ENCODE peak calls at places on chromosomes 1 and 21, in seven cellular contexts. One of them, this sample, is unnamed.

GRCh38 chr1:109776206-109776835 is 12.6 kb upstream of the EPS8L3 start:
- DNase-seq in cardiac muscle cell: no peak
- DNase-seq in coronary artery: peak; percentile 70
- DNase-seq in stomach: no peak
- DNase-seq in CD4-positive, alpha-beta memory T cell: no peak
- DNase-seq in DND-41: no peak
- DNase-seq in uterus: peak; percentile 21
- DNase-seq in this sample: peak; percentile 11

GRCh38 chr1:1594602-1594981 is 5.3 kb downstream of the FNDC10 start:
- DNase-seq in cardiac muscle cell: no peak
- DNase-seq in coronary artery: no peak
- DNase-seq in stomach: no peak
- DNase-seq in CD4-positive, alpha-beta memory T cell: no peak
- DNase-seq in DND-41: no peak
- DNase-seq in uterus: no peak
- DNase-seq in this sample: no peak

GRCh38 chr1:62870148-62870547 is 86.2 kb downstream of the ATG4C start:
- DNase-seq in cardiac muscle cell: peak; percentile 13
- DNase-seq in coronary artery: no peak
- DNase-seq in stomach: no peak
- DNase-seq in CD4-positive, alpha-beta memory T cell: no peak
- DNase-seq in DND-41: no peak
- DNase-seq in uterus: no peak
- DNase-seq in this sample: no peak

GRCh38 chr21:31410763-31411278 is 66.8 kb upstream of the TIAM1 start:
- DNase-seq in cardiac muscle cell: no peak
- DNase-seq in coronary artery: no peak
- DNase-seq in stomach: no peak
- DNase-seq in CD4-positive, alpha-beta memory T cell: no peak
- DNase-seq in DND-41: no peak
- DNase-seq in uterus: no peak
- DNase-seq in this sample: no peak

GRCh38 chr1:149886396-149887195 is 12.8 kb upstream of the BOLA1 start:
- DNase-seq in cardiac muscle cell: peak; percentile 99
- DNase-seq in coronary artery: peak; percentile 94
- DNase-seq in stomach: peak; percentile 87
- DNase-seq in CD4-positive, alpha-beta memory T cell: peak; percentile 96
- DNase-seq in DND-41: no peak
- DNase-seq in uterus: peak; percentile 96
- DNase-seq in this sample: peak; percentile 75

GRCh38 chr1:162248854-162249535 is 127.7 kb downstream of the SPATA46 start:
- DNase-seq in cardiac muscle cell: peak; percentile 17
- DNase-seq in coronary artery: no peak
- DNase-seq in stomach: no peak
- DNase-seq in CD4-positive, alpha-beta memory T cell: no peak
- DNase-seq in DND-41: no peak
- DNase-seq in uterus: no peak
- DNase-seq in this sample: no peak

GRCh38 chr1:206723500-206724472 is 39.1 kb downstream of the MAPKAPK2 start:
- DNase-seq in cardiac muscle cell: peak; percentile 95
- DNase-seq in coronary artery: peak; percentile 82
- DNase-seq in stomach: peak; percentile 57
- DNase-seq in CD4-positive, alpha-beta memory T cell: no peak
- DNase-seq in DND-41: no peak
- DNase-seq in uterus: peak; percentile 54
- DNase-seq in this sample: peak; percentile 40

GRCh38 chr1:224387302-224387912 is 30.7 kb downstream of the CNIH4 start:
- DNase-seq in cardiac muscle cell: no peak
- DNase-seq in coronary artery: no peak
- DNase-seq in stomach: no peak
- DNase-seq in CD4-positive, alpha-beta memory T cell: peak; percentile 51
- DNase-seq in DND-41: no peak
- DNase-seq in uterus: no peak
- DNase-seq in this sample: no peak

GRCh38 chr1:245010018-245010614 is 144.7 kb upstream of the KIF26B start:
- DNase-seq in cardiac muscle cell: no peak
- DNase-seq in coronary artery: no peak
- DNase-seq in stomach: no peak
- DNase-seq in CD4-positive, alpha-beta memory T cell: no peak
- DNase-seq in DND-41: no peak
- DNase-seq in uterus: no peak
- DNase-seq in this sample: no peak

GRCh38 chr21:25457411-25457810 is 149.9 kb downstream of the MRPL39 start:
- DNase-seq in cardiac muscle cell: peak; percentile 52
- DNase-seq in coronary artery: no peak
- DNase-seq in stomach: no peak
- DNase-seq in CD4-positive, alpha-beta memory T cell: no peak
- DNase-seq in DND-41: no peak
- DNase-seq in uterus: no peak
- DNase-seq in this sample: no peak

GRCh38 chr1:181023265-181024057 is 791 bp upstream of the STX6 start:
- DNase-seq in cardiac muscle cell: no peak
- DNase-seq in coronary artery: no peak
- DNase-seq in stomach: no peak
- DNase-seq in CD4-positive, alpha-beta memory T cell: no peak
- DNase-seq in DND-41: no peak
- DNase-seq in uterus: peak; percentile 29
- DNase-seq in this sample: no peak

GRCh38 chr21:32558131-32558530 is 27.2 kb downstream of the TCP10L start:
- DNase-seq in cardiac muscle cell: no peak
- DNase-seq in coronary artery: no peak
- DNase-seq in stomach: no peak
- DNase-seq in CD4-positive, alpha-beta memory T cell: no peak
- DNase-seq in DND-41: no peak
- DNase-seq in uterus: no peak
- DNase-seq in this sample: no peak

GRCh38 chr1:219817914-219818313 is 110.4 kb downstream of the SLC30A10 start:
- DNase-seq in cardiac muscle cell: no peak
- DNase-seq in coronary artery: no peak
- DNase-seq in stomach: no peak
- DNase-seq in CD4-positive, alpha-beta memory T cell: no peak
- DNase-seq in DND-41: no peak
- DNase-seq in uterus: no peak
- DNase-seq in this sample: no peak

GRCh38 chr1:25017436-25018109 is 87.5 kb upstream of the RUNX3 start:
- DNase-seq in cardiac muscle cell: no peak
- DNase-seq in coronary artery: no peak
- DNase-seq in stomach: no peak
- DNase-seq in CD4-positive, alpha-beta memory T cell: peak; percentile 59
- DNase-seq in DND-41: no peak
- DNase-seq in uterus: no peak
- DNase-seq in this sample: no peak

GRCh38 chr1:4424766-4425165 is 229.6 kb upstream of the AJAP1 start:
- DNase-seq in cardiac muscle cell: no peak
- DNase-seq in coronary artery: no peak
- DNase-seq in stomach: no peak
- DNase-seq in CD4-positive, alpha-beta memory T cell: no peak
- DNase-seq in DND-41: no peak
- DNase-seq in uterus: no peak
- DNase-seq in this sample: no peak

GRCh38 chr1:156600733-156601121 is 552 bp downstream of the GPATCH4 start:
- DNase-seq in cardiac muscle cell: peak; percentile 35
- DNase-seq in coronary artery: no peak
- DNase-seq in stomach: no peak
- DNase-seq in CD4-positive, alpha-beta memory T cell: no peak
- DNase-seq in DND-41: no peak
- DNase-seq in uterus: no peak
- DNase-seq in this sample: no peak

GRCh38 chr21:20971296-20971921 is 26.8 kb upstream of the NCAM2 start:
- DNase-seq in cardiac muscle cell: peak; percentile 72
- DNase-seq in coronary artery: no peak
- DNase-seq in stomach: no peak
- DNase-seq in CD4-positive, alpha-beta memory T cell: no peak
- DNase-seq in DND-41: peak; percentile 50
- DNase-seq in uterus: no peak
- DNase-seq in this sample: peak; percentile 33

DNA sequence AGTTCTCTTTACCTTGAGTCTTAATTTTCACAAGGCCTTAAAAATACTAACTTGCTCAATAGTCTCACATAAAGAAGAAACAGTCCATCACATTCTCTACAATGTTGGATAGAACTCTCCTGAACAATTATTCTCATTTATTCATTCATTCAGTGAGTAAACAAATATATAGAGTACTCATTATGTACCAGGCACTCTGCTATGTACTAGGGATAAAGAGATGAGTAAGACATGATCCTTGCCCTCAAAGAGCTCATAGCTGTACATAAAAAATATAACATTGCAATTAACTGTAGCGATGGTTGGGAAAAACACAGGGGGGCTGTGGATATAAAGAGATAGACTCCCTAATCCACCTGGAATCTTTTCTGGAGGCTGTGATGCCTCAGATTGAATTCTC is 586.9 kb upstream of the BEND5 start:
- DNase-seq in cardiac muscle cell: no peak
- DNase-seq in coronary artery: no peak
- DNase-seq in stomach: no peak
- DNase-seq in CD4-positive, alpha-beta memory T cell: no peak
- DNase-seq in DND-41: no peak
- DNase-seq in uterus: no peak
- DNase-seq in this sample: no peak
- H3K4me3 ChIP-seq in cardiac muscle cell: no peak overlapping the region
- H3K4me3 ChIP-seq in coronary artery: no peak overlapping the region
- H3K4me3 ChIP-seq in stomach: no peak overlapping the region
- H3K4me3 ChIP-seq in CD4-positive, alpha-beta memory T cell: no peak overlapping the region
- H3K4me3 ChIP-seq in DND-41: no peak overlapping the region
- H3K4me3 ChIP-seq in uterus: no peak overlapping the region
- H3K4me3 ChIP-seq in this sample: no peak overlapping the region

GRCh38 chr1:42319871-42320484 is 15.1 kb downstream of the FOXJ3 start:
- DNase-seq in cardiac muscle cell: no peak
- DNase-seq in coronary artery: no peak
- DNase-seq in stomach: no peak
- DNase-seq in CD4-positive, alpha-beta memory T cell: peak; percentile 66
- DNase-seq in DND-41: peak; percentile 73
- DNase-seq in uterus: no peak
- DNase-seq in this sample: no peak
- H3K27ac ChIP-seq in cardiac muscle cell: peak overlapping the region; percentile 86
- H3K27ac ChIP-seq in coronary artery: no peak overlapping the region
- H3K27ac ChIP-seq in stomach: no peak overlapping the region
- H3K27ac ChIP-seq in CD4-positive, alpha-beta memory T cell: peak overlapping the region; percentile 51
- H3K27ac ChIP-seq in DND-41: peak overlapping the region; percentile 73
- H3K27ac ChIP-seq in uterus: no peak overlapping the region
- H3K27ac ChIP-seq in this sample: peak overlapping the region; percentile 80

GRCh38 chr1:85289848-85290335 is 13.5 kb upstream of the BCL10 start:
- DNase-seq in cardiac muscle cell: no peak
- DNase-seq in coronary artery: no peak
- DNase-seq in stomach: no peak
- DNase-seq in CD4-positive, alpha-beta memory T cell: no peak
- DNase-seq in DND-41: no peak
- DNase-seq in uterus: no peak
- DNase-seq in this sample: no peak
- H3K4me3 ChIP-seq in cardiac muscle cell: no peak overlapping the region
- H3K4me3 ChIP-seq in coronary artery: no peak overlapping the region
- H3K4me3 ChIP-seq in stomach: no peak overlapping the region
- H3K4me3 ChIP-seq in CD4-positive, alpha-beta memory T cell: no peak overlapping the region
- H3K4me3 ChIP-seq in DND-41: no peak overlapping the region
- H3K4me3 ChIP-seq in uterus: no peak overlapping the region
- H3K4me3 ChIP-seq in this sample: no peak overlapping the region

GRCh38 chr1:47189844-47190562 is at the start of gene PDZK1IP1:
- DNase-seq in cardiac muscle cell: peak; percentile 88
- DNase-seq in coronary artery: peak; percentile 93
- DNase-seq in stomach: peak; percentile 96
- DNase-seq in CD4-positive, alpha-beta memory T cell: no peak
- DNase-seq in DND-41: no peak
- DNase-seq in uterus: peak; percentile 72
- DNase-seq in this sample: peak; percentile 81

GRCh38 chr1:47187926-47188250 is 1.9 kb downstream of the PDZK1IP1 start:
- DNase-seq in cardiac muscle cell: no peak
- DNase-seq in coronary artery: no peak
- DNase-seq in stomach: no peak
- DNase-seq in CD4-positive, alpha-beta memory T cell: no peak
- DNase-seq in DND-41: no peak
- DNase-seq in uterus: no peak
- DNase-seq in this sample: no peak

GRCh38 chr1:47190807-47191206 is 971 bp upstream of the PDZK1IP1 start:
- DNase-seq in cardiac muscle cell: no peak
- DNase-seq in coronary artery: no peak
- DNase-seq in stomach: peak; percentile 5
- DNase-seq in CD4-positive, alpha-beta memory T cell: no peak
- DNase-seq in DND-41: no peak
- DNase-seq in uterus: no peak
- DNase-seq in this sample: no peak

GRCh38 chr1:47187226-47187925 is 2.5 kb downstream of the PDZK1IP1 start:
- DNase-seq in cardiac muscle cell: no peak
- DNase-seq in coronary artery: peak; percentile 63
- DNase-seq in stomach: peak; percentile 21
- DNase-seq in CD4-positive, alpha-beta memory T cell: no peak
- DNase-seq in DND-41: no peak
- DNase-seq in uterus: no peak
- DNase-seq in this sample: no peak

DNA sequence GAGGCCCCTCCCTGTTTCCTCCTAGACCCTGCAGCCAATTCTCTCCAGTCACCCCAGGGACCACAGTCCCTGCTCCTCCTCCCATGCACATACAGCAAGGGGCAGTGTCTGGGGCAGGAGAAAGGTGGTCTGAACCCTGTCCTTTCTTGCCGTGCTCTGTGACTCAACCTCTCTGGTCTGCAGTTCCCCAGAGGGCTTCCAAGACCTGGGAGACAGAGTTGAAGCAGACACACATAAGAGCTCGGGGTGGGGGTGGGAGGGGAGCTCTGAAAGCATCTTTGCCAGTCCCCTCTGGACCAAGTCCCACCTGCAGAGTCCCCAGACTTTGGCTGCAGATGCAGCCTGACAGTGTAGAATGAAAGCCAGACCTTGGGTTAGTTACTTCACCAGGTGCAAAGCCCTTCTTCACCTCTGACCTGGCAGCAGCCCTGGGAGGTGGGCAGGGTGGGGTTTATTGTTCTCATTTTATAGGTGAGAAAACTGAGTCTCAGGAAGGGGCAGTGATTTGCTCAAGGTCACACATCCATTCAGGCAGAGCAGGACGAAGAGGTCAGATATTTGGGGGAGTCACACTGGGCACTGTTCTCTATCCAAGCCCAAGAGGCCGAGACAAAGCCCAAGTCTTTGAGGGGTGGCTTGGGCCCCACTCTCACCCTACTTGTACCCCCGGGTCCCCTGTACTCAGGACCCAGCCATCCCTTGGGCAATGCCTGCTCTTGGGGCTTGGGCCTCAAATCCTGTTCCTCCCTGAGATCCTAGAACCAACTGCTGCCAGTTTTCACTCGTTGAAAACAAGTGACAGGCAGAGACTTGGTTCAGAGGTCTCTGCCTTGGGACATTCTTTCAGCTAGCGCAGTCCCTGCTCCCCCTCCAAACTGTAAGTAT is 693 bp downstream of the PDZK1IP1 start:
- DNase-seq in cardiac muscle cell: no peak
- DNase-seq in coronary artery: peak; percentile 64
- DNase-seq in stomach: peak; percentile 11
- DNase-seq in CD4-positive, alpha-beta memory T cell: no peak
- DNase-seq in DND-41: no peak
- DNase-seq in uterus: peak; percentile 6
- DNase-seq in this sample: no peak
- H3K27ac ChIP-seq in cardiac muscle cell: no peak overlapping the region
- H3K27ac ChIP-seq in coronary artery: peak overlapping the region; percentile 82
- H3K27ac ChIP-seq in stomach: peak overlapping the region; percentile 84
- H3K27ac ChIP-seq in CD4-positive, alpha-beta memory T cell: no peak overlapping the region
- H3K27ac ChIP-seq in DND-41: no peak overlapping the region
- H3K27ac ChIP-seq in uterus: no peak overlapping the region
- H3K27ac ChIP-seq in this sample: peak overlapping the region; percentile 36